ENCODE peak calls at places on chromosome 19, in seven cellular contexts. One of them, this sample, is unnamed.

GRCh38 chr19:1237754-1238372 is at the start of gene CBARP:
- DNase-seq in iris pigment epithelial cell: no peak
- DNase-seq in AG10803: no peak
- DNase-seq in A549: no peak
- DNase-seq in non-pigmented ciliary epithelial cell: no peak
- DNase-seq in stimulated activated naive B cell treated with anti-CD40 and anti-IgM and Interleukin-4, amounts not matched to agents 10 μg/mL and 1 μg/mL and 100 μg/mL, for 72 hours: no peak
- DNase-seq in H9: no peak
- DNase-seq in this sample: no peak

GRCh38 chr19:2494084-2494446 is 18.1 kb downstream of the GADD45B start:
- DNase-seq in iris pigment epithelial cell: peak
- DNase-seq in AG10803: peak
- DNase-seq in A549: no peak
- DNase-seq in non-pigmented ciliary epithelial cell: no peak
- DNase-seq in stimulated activated naive B cell treated with anti-CD40 and anti-IgM and Interleukin-4, amounts not matched to agents 10 μg/mL and 1 μg/mL and 100 μg/mL, for 72 hours: no peak
- DNase-seq in H9: no peak
- DNase-seq in this sample: peak

GRCh38 chr19:14472202-14472961 is 2.8 kb downstream of the PTGER1 start:
- DNase-seq in iris pigment epithelial cell: peak
- DNase-seq in AG10803: peak
- DNase-seq in A549: peak
- DNase-seq in non-pigmented ciliary epithelial cell: no peak
- DNase-seq in stimulated activated naive B cell treated with anti-CD40 and anti-IgM and Interleukin-4, amounts not matched to agents 10 μg/mL and 1 μg/mL and 100 μg/mL, for 72 hours: peak
- DNase-seq in H9: peak
- DNase-seq in this sample: peak

GRCh38 chr19:29106353-29106885 is 106.5 kb downstream of the UQCRFS1 start:
- DNase-seq in iris pigment epithelial cell: no peak
- DNase-seq in AG10803: no peak
- DNase-seq in A549: no peak
- DNase-seq in non-pigmented ciliary epithelial cell: no peak
- DNase-seq in stimulated activated naive B cell treated with anti-CD40 and anti-IgM and Interleukin-4, amounts not matched to agents 10 μg/mL and 1 μg/mL and 100 μg/mL, for 72 hours: no peak
- DNase-seq in H9: no peak
- DNase-seq in this sample: no peak

GRCh38 chr19:4374451-4375163 is 25.7 kb downstream of the SH3GL1 start:
- DNase-seq in iris pigment epithelial cell: peak
- DNase-seq in AG10803: peak
- DNase-seq in A549: peak
- DNase-seq in non-pigmented ciliary epithelial cell: no peak
- DNase-seq in stimulated activated naive B cell treated with anti-CD40 and anti-IgM and Interleukin-4, amounts not matched to agents 10 μg/mL and 1 μg/mL and 100 μg/mL, for 72 hours: no peak
- DNase-seq in H9: peak
- DNase-seq in this sample: no peak

GRCh38 chr19:56111601-56112312 is 9.3 kb downstream of the ZNF787 start:
- DNase-seq in iris pigment epithelial cell: no peak
- DNase-seq in AG10803: no peak
- DNase-seq in A549: no peak
- DNase-seq in non-pigmented ciliary epithelial cell: no peak
- DNase-seq in stimulated activated naive B cell treated with anti-CD40 and anti-IgM and Interleukin-4, amounts not matched to agents 10 μg/mL and 1 μg/mL and 100 μg/mL, for 72 hours: peak
- DNase-seq in H9: no peak
- DNase-seq in this sample: peak

GRCh38 chr19:4256563-4256962 is 9.7 kb downstream of the YJU2 start:
- DNase-seq in iris pigment epithelial cell: no peak
- DNase-seq in AG10803: no peak
- DNase-seq in A549: no peak
- DNase-seq in non-pigmented ciliary epithelial cell: no peak
- DNase-seq in stimulated activated naive B cell treated with anti-CD40 and anti-IgM and Interleukin-4, amounts not matched to agents 10 μg/mL and 1 μg/mL and 100 μg/mL, for 72 hours: no peak
- DNase-seq in H9: no peak
- DNase-seq in this sample: no peak

GRCh38 chr19:14686411-14686810 is 3.4 kb upstream of the ZNF333 start:
- DNase-seq in iris pigment epithelial cell: peak
- DNase-seq in AG10803: peak
- DNase-seq in A549: no peak
- DNase-seq in non-pigmented ciliary epithelial cell: no peak
- DNase-seq in stimulated activated naive B cell treated with anti-CD40 and anti-IgM and Interleukin-4, amounts not matched to agents 10 μg/mL and 1 μg/mL and 100 μg/mL, for 72 hours: no peak
- DNase-seq in H9: no peak
- DNase-seq in this sample: peak

GRCh38 chr19:30083125-30083681 is 141.2 kb downstream of the URI1 start:
- DNase-seq in iris pigment epithelial cell: no peak
- DNase-seq in AG10803: no peak
- DNase-seq in A549: no peak
- DNase-seq in non-pigmented ciliary epithelial cell: no peak
- DNase-seq in stimulated activated naive B cell treated with anti-CD40 and anti-IgM and Interleukin-4, amounts not matched to agents 10 μg/mL and 1 μg/mL and 100 μg/mL, for 72 hours: no peak
- DNase-seq in H9: no peak
- DNase-seq in this sample: no peak

This sample was measured in cerebellar cortex.